ENCODE peak calls at places on chromosomes 6 and 20, in five cellular contexts. L is astrocyte, R is fibroblast of mammary gland, S is heart left ventricle, G is psoas muscle. K is an unnamed sample.

GRCh38 chr6:130417951-130418350 is 52.1 kb downstream of the TMEM200A start:
- DNase-seq in R (peak), L (peak), G (no peak), S (no peak), K (no peak)

GRCh38 chr20:44501448-44501847 is 20.4 kb downstream of the SERINC3 start:
- DNase-seq in L (peak), R (peak), G (no peak), S (no peak), K (no peak)

GRCh38 chr6:170596426-170596825 is 12.0 kb upstream of the PDCD2 start:
- DNase-seq in L (no peak), G (no peak), R (no peak), S (no peak), K (no peak)

GRCh38 chr20:20443509-20443908 is 75.6 kb downstream of the INSM1 start:
- DNase-seq in S (no peak), R (no peak), G (no peak), L (peak), K (no peak)

GRCh38 chr6:80643881-80644280 is 537.4 kb downstream of the BCKDHB start:
- DNase-seq in G (no peak), S (no peak), R (no peak), L (no peak), K (no peak)

GRCh38 chr6:159520002-159520401 is 173.0 kb downstream of the SOD2 start:
- DNase-seq in G (no peak), R (no peak), S (no peak), L (no peak), K (no peak)

GRCh38 chr6:149845549-149845948 is 18.6 kb downstream of the LRP11 start:
- DNase-seq in R (no peak), S (no peak), G (no peak), L (no peak), K (no peak)

GRCh38 chr6:82862543-82862942 is 203.1 kb downstream of the UBE3D start:
- DNase-seq in S (no peak), L (peak), G (no peak), R (peak), K (no peak)

GRCh38 chr6:68575765-68576439 is 59.2 kb upstream of the ADGRB3 start:
- DNase-seq in S (peak), R (peak), G (no peak), L (no peak), K (no peak)

GRCh38 chr6:4088684-4089083 is 9.7 kb upstream of the FAM217A start:
- DNase-seq in S (no peak), G (no peak), R (no peak), L (no peak), K (no peak)

GRCh38 chr20:5859611-5860010 is 90.7 kb downstream of the TRMT6 start:
- DNase-seq in G (no peak), R (peak), L (peak), S (no peak), K (no peak)

GRCh38 chr20:672975-673604 is 2.5 kb downstream of the SCRT2 start:
- DNase-seq in R (no peak), S (no peak), G (no peak), L (no peak), K (no peak)

GRCh38 chr6:94478178-94479140 is 1059.1 kb upstream of the EPHA7 start:
- DNase-seq in G (no peak), R (no peak), S (no peak), L (no peak), K (no peak)

GRCh38 chr6:164401871-164402270 is 907.5 kb downstream of the C6orf118 start:
- DNase-seq in G (no peak), R (no peak), L (no peak), S (no peak), K (no peak)

GRCh38 chr6:130035211-130035610 is 16.8 kb downstream of the L3MBTL3 start:
- DNase-seq in L (no peak), R (no peak), S (no peak), G (no peak), K (no peak)

DNA sequence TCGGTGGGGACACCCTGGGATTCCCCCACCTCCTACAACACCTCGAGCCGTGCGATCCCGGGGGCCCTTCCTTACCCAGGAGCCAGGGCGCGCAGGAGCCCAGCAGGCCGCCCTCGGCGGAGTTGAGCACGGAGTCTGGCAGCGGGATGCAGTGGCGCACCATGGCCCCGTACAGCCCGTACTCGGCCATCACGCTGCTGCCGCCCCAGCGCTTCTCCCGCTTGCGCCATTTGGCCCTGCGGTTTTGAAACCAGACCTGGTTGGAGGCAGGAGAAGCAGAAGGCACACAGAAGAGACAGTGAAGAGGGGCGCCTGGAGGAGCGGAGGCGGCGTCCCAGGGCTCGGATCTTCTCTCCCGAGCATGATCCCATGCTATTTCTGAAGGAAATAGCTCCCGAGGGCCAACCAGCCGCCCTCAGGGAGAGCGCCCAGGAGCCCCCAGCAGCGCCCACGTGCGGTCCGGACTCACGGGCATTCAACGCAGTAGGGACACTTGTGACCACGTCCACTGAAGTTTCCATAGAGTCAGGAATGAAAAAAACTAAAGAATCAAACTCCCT is 4.3 kb downstream of the VSX1 start:
- DNase-seq in R (peak), L (no peak), S (peak), G (peak), K (no peak)
- TF ChIP-seq CTCF in R (no peak), L (no peak), S (peak), G (no peak), K (no peak)

GRCh38 chr20:32930181-32930580 is 71.5 kb downstream of the EFCAB8 start:
- DNase-seq in S (no peak), L (no peak), G (no peak), R (no peak), K (no peak)

GRCh38 chr20:32925481-32926196 is 66.9 kb downstream of the EFCAB8 start:
- DNase-seq in R (no peak), L (no peak), G (no peak), S (no peak), K (no peak)

GRCh38 chr20:32924781-32925180 is 66.1 kb downstream of the EFCAB8 start:
- DNase-seq in L (no peak), R (no peak), G (no peak), S (no peak), K (no peak)

GRCh38 chr20:32930701-32931100 is 72.0 kb downstream of the EFCAB8 start:
- DNase-seq in S (no peak), G (no peak), L (no peak), R (no peak), K (no peak)

GRCh38 chr20:32929162-32929561 is 70.4 kb downstream of the EFCAB8 start:
- DNase-seq in L (no peak), G (no peak), R (no peak), S (no peak), K (no peak)
- H3K4me3 ChIP-seq in L (no peak), G (no peak), R (no peak), S (no peak), K (no peak)

GRCh38 chr6:88422831-88423230 is 256.7 kb upstream of the CNR1 start:
- DNase-seq in G (no peak), R (peak), S (no peak), L (no peak), K (no peak)
- TF ChIP-seq CTCF in G (no peak), R (peak), S (no peak), L (no peak), K (no peak)

DNA sequence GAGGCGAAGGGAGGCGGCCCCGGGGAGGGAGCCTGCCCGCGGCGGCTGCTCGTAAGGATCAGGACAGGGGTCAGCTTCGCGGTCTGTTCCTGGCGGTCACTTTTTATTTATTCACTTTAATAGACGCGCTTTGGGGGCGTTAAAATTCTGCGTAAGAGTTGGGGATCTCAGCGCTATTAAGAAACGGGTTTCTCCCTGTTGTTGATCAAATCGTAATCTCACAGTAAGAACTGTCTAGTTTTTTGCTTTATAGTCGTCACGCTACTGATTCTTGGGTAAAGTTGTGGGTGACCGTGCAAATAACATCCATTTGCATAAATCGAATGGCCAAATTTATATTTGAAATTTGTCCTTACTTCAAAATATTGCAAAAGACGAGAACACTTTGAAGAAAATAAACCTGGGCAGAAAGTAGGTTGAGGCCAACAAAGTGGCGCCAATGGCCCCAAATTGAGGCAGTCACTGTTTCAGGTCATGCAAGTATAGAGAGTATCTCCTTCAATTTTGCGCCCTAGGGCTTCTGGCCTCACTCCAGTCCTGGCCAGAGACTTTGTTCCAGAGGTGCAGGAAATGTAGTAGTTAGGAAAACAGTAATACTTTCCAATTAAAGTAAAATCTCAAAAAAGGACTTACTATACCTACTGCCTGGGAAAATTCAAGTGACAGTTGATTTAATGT is 963 bp upstream of the RMND1 start:
- DNase-seq in L (peak), R (peak), G (peak), S (no peak), K (peak)
- H3K4me3 ChIP-seq in L (peak), R (peak), G (peak), S (peak), K (peak)

GRCh38 chr20:53645582-53645897 is 51.9 kb upstream of the ZNF217 start:
- DNase-seq in R (no peak), L (no peak), G (no peak), S (no peak), K (no peak)

GRCh38 chr20:53639647-53640440 is 46.2 kb upstream of the ZNF217 start:
- DNase-seq in L (no peak), R (no peak), G (no peak), S (no peak), K (no peak)

GRCh38 chr20:53642196-53643030 is 48.8 kb upstream of the ZNF217 start:
- DNase-seq in S (no peak), R (peak), G (no peak), L (peak), K (peak)

GRCh38 chr20:53646550-53646949 is 52.9 kb upstream of the ZNF217 start:
- DNase-seq in G (no peak), R (no peak), S (no peak), L (no peak), K (no peak)

DNA sequence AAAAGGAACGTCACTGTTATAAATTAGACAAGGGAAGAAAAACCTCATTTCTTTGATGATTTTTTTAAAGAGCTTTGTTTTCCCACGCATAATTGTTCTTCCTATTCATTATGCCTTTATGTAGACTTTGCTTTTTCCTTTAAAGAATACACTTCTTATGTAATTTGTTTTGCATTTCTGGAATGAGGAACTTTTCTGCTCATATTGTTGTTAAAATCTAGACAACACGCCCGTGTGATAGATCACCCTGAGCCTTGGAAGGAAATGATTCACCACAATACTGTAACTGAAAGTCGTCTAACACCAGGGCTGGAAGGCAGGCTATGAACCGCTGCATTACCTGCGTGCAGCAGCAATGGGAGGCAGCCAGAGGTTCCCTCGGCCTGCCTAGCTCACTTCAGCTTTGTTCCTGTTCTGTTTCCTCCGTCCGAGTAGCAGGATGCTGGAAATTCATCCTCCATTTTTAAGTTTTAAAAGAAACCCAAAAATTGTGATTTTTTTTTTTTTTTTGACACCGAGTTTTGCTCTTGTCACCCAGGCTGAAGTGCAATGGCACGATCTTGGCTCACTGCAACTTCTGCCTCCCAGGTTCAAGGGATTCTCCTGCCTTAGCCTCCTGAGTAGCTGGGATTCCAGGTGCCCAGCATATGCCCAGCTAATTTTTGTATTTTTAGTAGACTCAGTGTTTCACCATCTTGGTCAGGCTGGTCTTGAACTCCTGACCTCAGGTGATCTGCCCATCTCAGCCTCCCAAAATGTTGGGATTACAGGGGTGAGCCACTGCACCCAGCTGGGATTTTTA is 49.6 kb upstream of the ZNF217 start:
- DNase-seq in G (no peak), L (peak), R (peak), S (no peak), K (peak)
- TF ChIP-seq CTCF in G (no peak), L (no peak), R (no peak), S (no peak), K (no peak)

DNA sequence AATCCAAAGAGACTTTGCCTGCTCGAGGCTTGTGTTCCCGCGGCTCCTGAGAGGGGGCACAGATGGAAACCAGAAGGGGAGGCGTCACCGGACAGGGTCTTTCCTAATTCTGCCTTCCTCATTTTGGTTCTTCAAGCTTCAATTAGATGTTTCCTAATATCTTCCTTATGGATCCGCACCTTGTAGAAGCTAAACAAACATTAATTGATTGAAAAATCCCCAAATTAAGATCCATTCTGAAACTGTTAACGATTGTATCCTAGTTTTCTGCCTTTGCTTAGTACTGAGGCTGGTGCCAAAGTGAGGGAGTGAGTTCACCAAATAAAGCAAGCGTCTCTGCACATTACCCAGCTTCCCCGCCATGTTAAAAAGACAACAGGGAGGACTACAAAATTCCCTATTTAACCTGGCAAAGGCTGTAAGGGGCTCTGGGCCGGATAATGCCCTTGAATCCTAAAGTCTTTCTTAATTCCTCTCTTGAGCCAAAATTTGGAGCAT is 123.2 kb downstream of the GPX5 start:
- DNase-seq in G (no peak), S (no peak), L (no peak), R (peak), K (no peak)
- H3K4me3 ChIP-seq in G (peak), S (peak), L (peak), R (peak), K (peak)

GRCh38 chr6:48747040-48747439 is 636.0 kb upstream of the PTCHD4 start:
- DNase-seq in L (no peak), G (no peak), S (no peak), R (peak), K (no peak)

GRCh38 chr6:48744948-48745347 is 634.0 kb upstream of the PTCHD4 start:
- DNase-seq in L (peak), S (no peak), R (peak), G (no peak), K (no peak)

GRCh38 chr6:48743738-48744137 is 632.7 kb upstream of the PTCHD4 start:
- DNase-seq in S (no peak), G (no peak), L (peak), R (no peak), K (no peak)

GRCh38 chr6:48747471-48747870 is 636.5 kb upstream of the PTCHD4 start:
- DNase-seq in L (no peak), S (no peak), R (no peak), G (no peak), K (no peak)
- TF ChIP-seq CTCF in L (no peak), S (no peak), R (no peak), G (no peak), K (no peak)

DNA sequence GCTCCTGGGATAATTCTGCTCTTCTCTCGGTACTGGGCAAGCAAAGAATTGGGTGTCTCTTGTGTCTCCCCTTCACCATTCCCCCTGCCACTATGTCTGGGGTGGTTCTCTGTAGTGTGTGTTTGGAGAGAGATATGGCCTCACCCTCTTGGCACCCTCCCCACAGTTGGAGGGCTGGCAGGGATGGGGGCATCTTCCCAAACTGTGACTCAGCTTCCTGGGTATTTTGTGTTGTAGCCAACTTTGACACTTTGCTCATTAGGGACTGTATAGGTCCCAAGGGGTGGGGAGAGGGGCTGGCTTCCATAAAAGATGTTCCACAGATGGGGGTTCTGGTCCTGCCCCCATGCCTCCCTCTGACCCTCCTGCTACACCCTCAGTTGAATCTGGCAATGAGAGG is 1.7 kb downstream of the TNXB start:
- DNase-seq in G (no peak), L (no peak), S (no peak), R (no peak), K (no peak)
- H3K4me3 ChIP-seq in G (peak), L (no peak), S (peak), R (no peak), K (no peak)

DNA sequence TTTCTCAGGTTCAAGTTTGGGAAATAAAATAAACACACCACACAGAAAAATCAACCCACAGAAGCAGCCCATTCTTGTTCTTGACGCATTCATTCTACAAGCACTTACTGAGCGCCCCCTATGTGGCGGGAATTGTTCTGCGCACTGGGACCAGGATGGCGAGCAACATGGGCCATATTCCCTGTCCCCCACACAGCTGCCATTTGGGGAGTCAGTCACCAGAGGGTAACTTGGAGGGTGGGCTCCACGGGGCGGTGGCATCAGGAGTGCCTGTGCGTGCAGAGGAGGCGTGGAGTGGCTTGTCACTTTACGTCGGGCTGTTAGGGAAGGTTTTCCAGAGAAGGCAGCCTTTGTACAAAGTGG is 185.0 kb upstream of the PDE10A start:
- DNase-seq in G (no peak), S (peak), L (no peak), R (no peak), K (no peak)
- TF ChIP-seq CTCF in G (no peak), S (no peak), L (no peak), R (no peak), K (peak)